ENCODE peak calls at places on chromosomes 13 and 19, in four cellular contexts. Z, H, J and D are unnamed samples.
A peak's percentile ranks its signal among the peaks of the same experiment; 100 is the strongest.

GRCh38 chr13:40115456-40115855 is 460.0 kb downstream of the COG6 start:
- DNase-seq in J (no peak), H (no peak), Z (no peak), D (no peak)

GRCh38 chr13:86864376-86864775 is 806.8 kb upstream of the SLITRK5 start:
- DNase-seq in H (no peak), Z (no peak), J (no peak), D (peak; percentile 58)

GRCh38 chr19:48448563-48448962 is 2.8 kb downstream of the GRWD1 start:
- DNase-seq in H (no peak), J (no peak), Z (no peak), D (no peak)

GRCh38 chr19:6691342-6691741 is 21.4 kb upstream of the TNFSF14 start:
- DNase-seq in H (no peak), Z (no peak), J (no peak), D (no peak)

GRCh38 chr19:46144756-46145155 is 3.3 kb upstream of the IGFL2 start:
- DNase-seq in Z (no peak), H (no peak), J (no peak), D (no peak)

GRCh38 chr19:56765107-56765506 is 75.4 kb downstream of the PEG3 start:
- DNase-seq in J (no peak), Z (no peak), H (peak; percentile 17), D (peak; percentile 82)

GRCh38 chr19:19451429-19452240 is 46.2 kb downstream of the GATAD2A start:
- DNase-seq in J (no peak), Z (no peak), H (no peak), D (no peak)

GRCh38 chr19:34501339-34502320 is 20.1 kb downstream of the WTIP start:
- DNase-seq in Z (peak; percentile 86), J (peak; percentile 95), H (peak; percentile 87), D (peak; percentile 99)

GRCh38 chr19:51317381-51317780 is 5.9 kb downstream of the IGLON5 start:
- DNase-seq in J (no peak), Z (no peak), H (no peak), D (no peak)

GRCh38 chr19:7327802-7328201 is 20.9 kb upstream of the ARHGEF18 start:
- DNase-seq in Z (no peak), J (no peak), H (no peak), D (no peak)

GRCh38 chr19:50461066-50461875 is 15.0 kb upstream of the EMC10 start:
- DNase-seq in Z (peak; percentile 64), H (peak; percentile 71), J (peak; percentile 81), D (peak; percentile 55)

GRCh38 chr13:53921473-53921872 is 892.9 kb downstream of the OLFM4 start:
- DNase-seq in Z (no peak), J (no peak), H (no peak), D (no peak)

GRCh38 chr13:51000576-51001260 is 91.1 kb downstream of the RNASEH2B start:
- DNase-seq in Z (peak; percentile 42), J (no peak), H (no peak), D (no peak)

GRCh38 chr13:32117696-32118095 is 86.1 kb downstream of the FRY start:
- DNase-seq in H (no peak), Z (peak; percentile 8), J (no peak), D (no peak)

GRCh38 chr19:45474191-45474940 is 6.6 kb downstream of the FOSB start:
- DNase-seq in J (no peak), H (no peak), Z (peak; percentile 25), D (peak; percentile 87)

GRCh38 chr19:4847190-4847973 is 15.9 kb upstream of the TICAM1 start:
- DNase-seq in H (no peak), Z (no peak), J (no peak), D (no peak)

DNA sequence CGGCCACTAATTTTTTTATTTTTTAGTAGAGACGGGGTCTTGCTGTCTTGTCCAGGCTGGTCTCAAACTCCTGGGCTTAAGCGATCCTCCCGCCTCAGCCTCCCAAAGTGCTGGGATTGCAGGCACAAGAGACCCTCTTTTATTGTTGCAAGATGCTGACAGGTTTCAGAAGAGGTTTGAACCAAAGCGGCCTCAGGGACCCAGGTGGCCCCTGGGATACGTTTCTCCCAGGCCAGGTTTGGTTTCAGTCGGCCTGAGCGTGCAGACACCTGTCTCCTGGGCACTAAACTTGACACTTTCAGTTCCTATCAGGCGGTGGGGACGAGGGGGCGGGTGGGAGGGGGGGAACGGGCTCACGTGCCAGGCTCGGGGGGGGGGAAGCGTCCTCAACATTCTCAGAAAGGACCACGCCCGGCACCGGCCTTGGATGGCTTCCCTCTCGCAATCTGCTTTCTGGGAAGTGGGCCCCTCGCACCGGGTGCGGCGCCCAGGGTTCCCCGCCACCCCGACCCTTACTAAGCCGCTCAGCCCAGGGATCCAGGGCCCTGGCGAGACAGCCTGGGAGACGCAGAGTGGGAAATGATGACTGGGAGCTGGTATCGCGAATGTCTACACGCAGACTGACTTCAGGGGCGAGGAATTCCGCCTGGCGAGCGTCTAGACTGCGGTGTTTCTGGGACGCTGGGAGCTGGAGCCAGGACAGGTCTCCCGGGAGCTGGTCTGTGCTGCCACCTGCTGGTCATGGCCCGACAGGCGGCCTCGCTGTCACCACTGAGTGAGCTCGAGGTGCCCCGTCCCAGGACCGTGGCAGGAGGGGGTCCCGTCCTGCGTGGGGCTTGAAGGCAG is 91.6 kb downstream of the GNG7 start:
- DNase-seq in Z (peak; percentile 94), J (peak; percentile 92), H (peak; percentile 86), D (peak; percentile 98)
- H2AFZ ChIP-seq in Z (peak overlapping the region; percentile 91), J (no peak overlapping the region), H (peak overlapping the region; percentile 99), D (peak overlapping the region; percentile 32)

GRCh38 chr19:2216361-2217225 is 19.5 kb downstream of the PLEKHJ1 start:
- DNase-seq in J (no peak), Z (no peak), H (no peak), D (no peak)
- H4K91ac ChIP-seq in J (no peak overlapping the region), Z (no peak overlapping the region), H (no peak overlapping the region), D (no peak overlapping the region)

GRCh38 chr19:13460045-13460444 is 46.2 kb downstream of the CACNA1A start:
- DNase-seq in Z (no peak), J (peak; percentile 30), H (no peak), D (no peak)
- H3K18ac ChIP-seq in Z (no peak overlapping the region), J (no peak overlapping the region), H (no peak overlapping the region), D (no peak overlapping the region)

GRCh38 chr13:45584816-45585215 is 30.7 kb downstream of the ERICH6B start:
- DNase-seq in J (peak; percentile 43), Z (no peak), H (no peak), D (no peak)
- H2AFZ ChIP-seq in J (no peak overlapping the region), Z (no peak overlapping the region), H (no peak overlapping the region), D (no peak overlapping the region)